ENCODE peak calls at places on chromosomes 6 and 20, in nine cellular contexts. E, V, X, C, O, R, B, Y and A are unnamed samples.
A peak's percentile ranks its signal among the peaks of the same experiment; 100 is the strongest.

GRCh38 chr6:14542670-14543366 is 425.2 kb downstream of the CD83 start:
- DNase-seq in C (no peak), R (no peak), X (no peak), O (no peak), B (peak; percentile 59), V (peak; percentile 54), Y (no peak), E (no peak), A (no peak)

GRCh38 chr6:140897804-140898573 is 1234.7 kb upstream of the GJE1 start:
- DNase-seq in V (no peak), Y (no peak), B (peak; percentile 14), R (peak; percentile 91), E (no peak), O (no peak), C (no peak), X (no peak), A (no peak)

GRCh38 chr6:2734517-2735076 is 16.1 kb downstream of the MYLK4 start:
- DNase-seq in O (no peak), V (no peak), E (no peak), C (no peak), X (no peak), B (no peak), R (no peak), Y (no peak), A (no peak)

GRCh38 chr6:150848400-150848799 is 17.1 kb upstream of the MTHFD1L start:
- DNase-seq in Y (no peak), C (no peak), V (no peak), B (no peak), E (no peak), X (no peak), O (no peak), R (no peak), A (no peak)

GRCh38 chr6:114200896-114201295 is 141.9 kb downstream of the HS3ST5 start:
- DNase-seq in X (no peak), R (no peak), Y (no peak), V (no peak), O (no peak), C (no peak), B (no peak), E (no peak), A (no peak)

GRCh38 chr6:90653750-90654149 is 66.9 kb upstream of the MAP3K7 start:
- DNase-seq in V (no peak), E (no peak), B (no peak), X (no peak), O (no peak), Y (no peak), C (no peak), R (no peak), A (no peak)

GRCh38 chr20:17965042-17965697 is 3.4 kb downstream of the SNX5 start:
- DNase-seq in V (no peak), Y (no peak), C (no peak), X (no peak), B (no peak), E (no peak), O (no peak), R (peak; percentile 86), A (no peak)

GRCh38 chr6:146911635-146912034 is 292.6 kb upstream of the STXBP5 start:
- DNase-seq in B (no peak), X (no peak), C (no peak), Y (no peak), O (no peak), V (no peak), E (no peak), R (no peak), A (no peak)

GRCh38 chr6:84193140-84193708 is 34.2 kb downstream of the CEP162 start:
- DNase-seq in X (no peak), R (no peak), O (no peak), E (no peak), B (no peak), V (peak; percentile 63), C (peak; percentile 9), Y (no peak), A (no peak)

GRCh38 chr6:36907781-36908180 is 22.0 kb downstream of the C6orf89 start:
- DNase-seq in E (no peak), V (no peak), R (no peak), X (no peak), Y (no peak), O (no peak), C (no peak), B (peak; percentile 18), A (no peak)

GRCh38 chr6:26555505-26556262 is 17.5 kb downstream of the HMGN4 start:
- DNase-seq in C (no peak), E (no peak), Y (no peak), V (no peak), X (no peak), R (peak; percentile 73), O (no peak), B (no peak), A (no peak)